ENCODE peak calls at places on chromosomes 7 and 10, in five cellular contexts. R is HuH-7, J is nephron progenitor cell, U is HFF-Myc, G is AG08395. D is an unnamed sample.

GRCh38 chr10:59240581-59241183 is 64.2 kb downstream of the PHYHIPL start:
- DNase-seq in R (no peak), J (peak), U (peak), G (peak), D (peak)

GRCh38 chr7:102028206-102028826 is 210.9 kb downstream of the CUX1 start:
- DNase-seq in R (no peak), J (no peak), U (no peak), G (no peak), D (no peak)

GRCh38 chr10:103397191-103397825 is 882 bp downstream of the PDCD11 start:
- DNase-seq in R (no peak), J (peak), U (no peak), G (no peak), D (no peak)

GRCh38 chr10:114304566-114305421 is 65.7 kb downstream of the VWA2 start:
- DNase-seq in R (peak), J (peak), U (no peak), G (peak), D (peak)

GRCh38 chr10:97333601-97334369 is 744 bp downstream of the FRAT2 start:
- DNase-seq in R (no peak), J (peak), U (no peak), G (peak), D (peak)

GRCh38 chr10:74381291-74381885 is 230.4 kb downstream of the ADK start:
- DNase-seq in R (no peak), J (no peak), U (no peak), G (no peak), D (no peak)

GRCh38 chr7:158570449-158571170 is 17.0 kb downstream of the PTPRN2 start:
- DNase-seq in R (no peak), J (no peak), U (no peak), G (no peak), D (no peak)

GRCh38 chr7:159027091-159027802 is 117.4 kb downstream of the VIPR2 start:
- DNase-seq in R (no peak), J (no peak), U (no peak), G (no peak), D (no peak)

GRCh38 chr7:147759327-147759943 is 831.1 kb upstream of the C7orf33 start:
- DNase-seq in R (no peak), J (no peak), U (no peak), G (no peak), D (no peak)

GRCh38 chr10:118374404-118374803 is 32.3 kb upstream of the FAM204A start:
- DNase-seq in R (no peak), J (no peak), U (no peak), G (peak), D (no peak)

GRCh38 chr7:11185179-11185578 is 211.5 kb downstream of the PHF14 start:
- DNase-seq in R (no peak), J (no peak), U (no peak), G (no peak), D (no peak)

GRCh38 chr10:12513775-12514663 is 164.7 kb downstream of the CAMK1D start:
- DNase-seq in R (no peak), J (no peak), U (no peak), G (no peak), D (no peak)